ENCODE peak calls at places on chromosomes 12 and 14, in six cellular contexts. J, F, L, E, Z and B are unnamed samples.

GRCh38 chr14:103734081-103734888 is 18.7 kb downstream of the ZFYVE21 start:
- DNase-seq in J (peak), F (no peak), L (no peak), E (no peak), Z (no peak), B (peak)

GRCh38 chr12:94258593-94258992 is 110.2 kb downstream of the PLXNC1 start:
- DNase-seq in J (no peak), F (no peak), L (no peak), E (no peak), Z (no peak), B (no peak)

GRCh38 chr12:93223440-93224426 is 154.0 kb upstream of the NUDT4 start:
- DNase-seq in J (no peak), F (peak), L (no peak), E (no peak), Z (no peak), B (no peak)

GRCh38 chr12:104825408-104825807 is 132.7 kb downstream of the SLC41A2 start:
- DNase-seq in J (no peak), F (no peak), L (no peak), E (no peak), Z (no peak), B (no peak)

GRCh38 chr12:39127401-39127800 is 222.0 kb upstream of the CPNE8 start:
- DNase-seq in J (no peak), F (peak), L (no peak), E (no peak), Z (no peak), B (no peak)

GRCh38 chr14:105313381-105314286 is 914 bp upstream of the PACS2 start:
- DNase-seq in J (no peak), F (peak), L (peak), E (peak), Z (no peak), B (no peak)

GRCh38 chr14:72541546-72541945 is 352.4 kb downstream of the DPF3 start:
- DNase-seq in J (no peak), F (no peak), L (no peak), E (no peak), Z (no peak), B (no peak)

GRCh38 chr12:5200276-5201087 is 156.8 kb downstream of the KCNA5 start:
- DNase-seq in J (no peak), F (no peak), L (peak), E (peak), Z (no peak), B (no peak)

GRCh38 chr12:8695116-8695515 is 2.7 kb upstream of the RIMKLB start:
- DNase-seq in J (no peak), F (no peak), L (no peak), E (no peak), Z (no peak), B (no peak)

GRCh38 chr14:53847057-53847456 is 109.6 kb downstream of the BMP4 start:
- DNase-seq in J (no peak), F (no peak), L (no peak), E (no peak), Z (no peak), B (no peak)

DNA sequence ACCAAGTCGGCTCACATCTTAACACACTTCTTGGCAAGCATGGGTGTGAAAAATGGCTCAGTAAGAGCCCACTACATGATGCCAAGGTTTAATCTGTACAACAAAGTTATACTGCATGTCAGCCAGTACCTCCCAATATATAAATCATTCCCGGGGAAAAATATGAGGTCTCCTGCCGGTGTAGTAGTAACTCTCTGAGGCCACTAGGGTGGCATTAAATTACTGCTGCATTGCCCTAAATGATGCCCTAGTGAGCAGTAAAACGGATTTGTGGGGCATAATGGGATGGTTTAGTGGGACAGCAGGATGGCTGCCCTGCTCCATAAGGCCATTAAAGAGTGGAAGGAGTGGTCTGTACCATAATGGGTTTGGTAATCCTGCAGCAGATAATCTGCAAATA is 267.7 kb downstream of the MED13L start:
- DNase-seq in J (no peak), F (no peak), L (no peak), E (no peak), Z (no peak), B (no peak)
- TF ChIP-seq CTCF in J (peak), F (peak), L (no peak), E (peak), Z (peak), B (peak)

DNA sequence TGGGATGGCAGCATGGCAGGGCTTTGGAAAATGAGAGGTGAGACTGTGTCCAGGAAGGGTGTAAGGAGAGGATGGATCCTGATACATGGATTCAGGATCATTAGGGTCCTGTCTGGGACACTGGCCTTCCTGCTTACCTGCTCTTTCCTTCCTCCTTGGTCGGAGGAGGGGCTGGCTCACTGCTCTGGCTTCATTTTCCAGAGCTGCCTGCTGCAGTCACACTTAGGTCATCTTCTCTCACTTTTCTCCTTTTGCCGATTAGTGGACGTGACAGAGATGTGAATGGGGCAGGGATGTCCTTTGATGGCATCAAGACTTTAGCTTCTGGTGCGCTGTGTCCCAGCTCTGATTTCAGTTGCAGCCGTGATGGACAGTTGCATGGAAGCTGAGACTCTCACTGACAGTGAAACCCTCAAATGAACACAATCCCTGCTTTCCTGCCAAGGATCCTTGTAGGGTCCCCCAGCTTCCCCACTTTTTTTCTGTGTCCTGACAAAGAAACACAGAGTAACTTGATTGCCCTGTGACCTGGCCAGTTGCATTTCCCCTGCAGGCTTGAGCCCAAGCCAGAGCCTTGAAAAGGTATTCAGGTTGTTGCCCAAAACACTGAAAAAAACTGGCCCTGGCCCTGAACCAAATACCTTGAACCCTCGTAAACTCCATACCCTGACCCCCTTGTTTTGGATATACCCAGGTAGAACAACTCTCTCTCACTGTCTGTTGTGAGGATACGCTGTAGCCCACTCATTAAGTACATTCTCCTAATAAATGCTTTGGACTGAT is 756 bp upstream of the CIDEB start:
- DNase-seq in J (no peak), F (no peak), L (no peak), E (no peak), Z (no peak), B (no peak)
- TF ChIP-seq CTCF in J (no peak), F (no peak), L (no peak), E (no peak), Z (no peak), B (peak)

GRCh38 chr14:45156067-45156466 is 20.3 kb downstream of the FANCM start:
- DNase-seq in J (no peak), F (no peak), L (no peak), E (no peak), Z (no peak), B (no peak)
- TF ChIP-seq CTCF in J (no peak), F (no peak), L (no peak), E (peak), Z (no peak), B (no peak)

GRCh38 chr14:77547512-77547911 is 48.9 kb upstream of the ISM2 start:
- DNase-seq in J (no peak), F (no peak), L (no peak), E (no peak), Z (no peak), B (no peak)
- TF ChIP-seq CTCF in J (no peak), F (no peak), L (no peak), E (peak), Z (no peak), B (peak)